ENCODE peak calls at places on chromosomes 2 and 18, in six cellular contexts. P, S, I, V, Q and E are unnamed samples.

GRCh38 chr2:39510087-39510486 is 73.0 kb upstream of the MAP4K3 start:
- DNase-seq in V (no peak), I (no peak), P (no peak), S (no peak), Q (no peak), E (no peak)

GRCh38 chr2:98664323-98664722 is 55.9 kb downstream of the UNC50 start:
- DNase-seq in Q (peak; percentile 66), V (peak; percentile 38), P (no peak), S (no peak), I (no peak), E (no peak)

GRCh38 chr18:10604178-10604577 is 78.4 kb downstream of the NAPG start:
- DNase-seq in P (no peak), V (no peak), I (no peak), Q (no peak), S (no peak), E (no peak)

GRCh38 chr2:169351725-169352124 is 10.6 kb downstream of the LRP2 start:
- DNase-seq in Q (no peak), I (no peak), P (no peak), V (no peak), S (no peak), E (no peak)

GRCh38 chr2:121293450-121294325 is 8.7 kb upstream of the TFCP2L1 start:
- DNase-seq in Q (no peak), I (no peak), P (no peak), S (no peak), V (no peak), E (no peak)

GRCh38 chr2:220310326-220310936 is 683.0 kb downstream of the SLC4A3 start:
- DNase-seq in V (no peak), P (no peak), S (no peak), I (no peak), Q (no peak), E (no peak)

GRCh38 chr2:46878886-46879285 is 36.7 kb downstream of the MCFD2 start:
- DNase-seq in I (no peak), P (no peak), S (no peak), V (no peak), Q (no peak), E (no peak)

GRCh38 chr18:56322403-56322802 is 316.0 kb downstream of the TXNL1 start:
- DNase-seq in P (no peak), Q (no peak), S (no peak), V (no peak), I (peak; percentile 8), E (no peak)

GRCh38 chr2:8605350-8606065 is 76.3 kb upstream of the ID2 start:
- DNase-seq in V (no peak), S (no peak), P (no peak), I (no peak), Q (no peak), E (no peak)

GRCh38 chr2:155100261-155100660 is 401.8 kb downstream of the KCNJ3 start:
- DNase-seq in V (no peak), S (no peak), Q (no peak), P (no peak), I (no peak), E (no peak)

GRCh38 chr2:215241791-215242305 is 70.0 kb upstream of the ATIC start:
- DNase-seq in I (no peak), V (no peak), Q (no peak), S (no peak), P (no peak), E (no peak)